ENCODE peak calls at places on chromosomes 1 and 21, in four cellular contexts. Q, P, J and D are unnamed samples.
A peak's percentile ranks its signal among the peaks of the same experiment; 100 is the strongest.

GRCh38 chr1:91651671-91652071 is 151.0 kb downstream of the CDC7 start:
- DNase-seq in Q (peak; percentile 23), P (peak; percentile 52), J (peak; percentile 46), D (no peak)

GRCh38 chr21:44901391-44902074 is 19.2 kb downstream of the ITGB2 start:
- DNase-seq in P (no peak), Q (no peak), J (no peak), D (no peak)

GRCh38 chr1:43348343-43348808 is 10.4 kb upstream of the CDC20 start:
- DNase-seq in J (no peak), Q (no peak), P (no peak), D (no peak)

GRCh38 chr1:109971559-109971958 is 13.0 kb upstream of the AHCYL1 start:
- DNase-seq in P (no peak), J (no peak), Q (no peak), D (no peak)

GRCh38 chr1:96934282-96934681 is 212.7 kb downstream of the PTBP2 start:
- DNase-seq in P (peak; percentile 21), J (no peak), Q (peak; percentile 5), D (no peak)

GRCh38 chr1:39214998-39215873 is 10.7 kb downstream of the MACF1 start:
- DNase-seq in P (peak; percentile 53), Q (peak; percentile 25), J (peak; percentile 67), D (no peak)

GRCh38 chr1:29521846-29522580 is 285.7 kb downstream of the PTPRU start:
- DNase-seq in Q (no peak), J (no peak), P (no peak), D (no peak)

GRCh38 chr1:169949139-169949538 is 55.4 kb upstream of the SCYL3 start:
- DNase-seq in J (no peak), P (peak; percentile 64), Q (no peak), D (no peak)

GRCh38 chr1:59556802-59557548 is 257.8 kb upstream of the HOOK1 start:
- DNase-seq in J (no peak), Q (peak; percentile 47), P (no peak), D (no peak)

GRCh38 chr1:241336335-241336734 is 20.7 kb downstream of the RGS7 start:
- DNase-seq in J (no peak), Q (peak; percentile 10), P (peak; percentile 3), D (no peak)

GRCh38 chr1:10475510-10475909 is 760 bp downstream of the PEX14 start:
- DNase-seq in J (peak; percentile 40), P (no peak), Q (peak; percentile 22), D (no peak)

GRCh38 chr1:55155522-55155921 is 59.6 kb downstream of the USP24 start:
- DNase-seq in P (peak; percentile 38), J (peak; percentile 10), Q (no peak), D (no peak)

GRCh38 chr1:84876353-84876752 is 16.7 kb downstream of the LPAR3 start:
- DNase-seq in Q (no peak), J (no peak), P (no peak), D (no peak)

GRCh38 chr1:3659093-3659492 is 6.8 kb downstream of the TP73 start:
- DNase-seq in Q (no peak), P (no peak), J (no peak), D (no peak)
- TF ChIP-seq EZH2 in Q (no peak), P (no peak), J (no peak), D (no peak)

GRCh38 chr1:158833269-158833668 is 2.1 kb downstream of the MNDA start:
- DNase-seq in P (no peak), Q (no peak), J (no peak), D (no peak)
- H3K9me3 ChIP-seq in P (no peaks in the 10 kb centered on the region), Q (no peaks in the 10 kb centered on the region), J (no peaks in the 10 kb centered on the region), D (no peaks in the 10 kb centered on the region)

GRCh38 chr21:36707763-36708511 is 9.0 kb downstream of the SIM2 start:
- DNase-seq in Q (no peak), J (no peak), P (no peak), D (no peak)
- H3K4me3 ChIP-seq in Q (no peak overlapping the region), J (no peak overlapping the region), P (no peak overlapping the region), D (no peak overlapping the region)

GRCh38 chr1:9466780-9467755 is 72.2 kb upstream of the SLC25A33 start:
- DNase-seq in J (no peak), Q (peak; percentile 50), P (peak; percentile 20), D (no peak)
- TF ChIP-seq EZH2 in J (no peak), Q (no peak), P (no peak), D (no peak)

GRCh38 chr21:30921129-30921528 is 39.7 kb upstream of the KRTAP11-1 start:
- DNase-seq in J (no peak), P (no peak), Q (no peak), D (no peak)
- H3K9me3 ChIP-seq in J (peaks cover 4% of the 10 kb centered on the region), P (no peaks in the 10 kb centered on the region), Q (no peaks in the 10 kb centered on the region), D (no peaks in the 10 kb centered on the region)